ENCODE peak calls at places on chromosome 15, in ten cellular contexts. R is heart right ventricle; V is adrenal gland; M is left lung; O is aorta; N is kidney; P is fibroblast of lung; I is CD8-positive, alpha-beta T cell; X is ovary; Z is tibial nerve. G is an unnamed sample.
A peak's percentile ranks its signal among the peaks of the same experiment; 100 is the strongest.

GRCh38 chr15:93852761-93853160 is 378.6 kb upstream of the MCTP2 start:
- DNase-seq in R (no peak), V (no peak), M (no peak), O (no peak), N (no peak), P (no peak), I (no peak), X (no peak), Z (no peak), G (no peak)

GRCh38 chr15:90571063-90571541 is 41.4 kb downstream of the CRTC3 start:
- DNase-seq in R (no peak), V (peak; percentile 49), M (no peak), O (no peak), N (no peak), P (peak; percentile 21), I (no peak), X (no peak), Z (no peak), G (peak; percentile 86)

GRCh38 chr15:69862540-69862939 is 235.2 kb downstream of the TLE3 start:
- DNase-seq in R (no peak), V (no peak), M (no peak), O (no peak), N (no peak), P (no peak), I (no peak), X (no peak), Z (no peak), G (no peak)

GRCh38 chr15:59622289-59622688 is 10.7 kb downstream of the GCNT3 start:
- DNase-seq in R (no peak), V (no peak), M (no peak), O (no peak), N (no peak), P (peak; percentile 43), I (no peak), X (no peak), Z (no peak), G (no peak)

GRCh38 chr15:65942436-65942835 is 73.1 kb downstream of the RAB11A start:
- DNase-seq in R (no peak), V (no peak), M (no peak), O (no peak), N (no peak), P (peak; percentile 48), I (no peak), X (no peak), Z (no peak), G (no peak)

GRCh38 chr15:49627407-49627877 is 6.6 kb downstream of the DTWD1 start:
- DNase-seq in R (no peak), V (no peak), M (no peak), O (no peak), N (no peak), P (peak; percentile 96), I (no peak), X (no peak), Z (no peak), G (no peak)

GRCh38 chr15:88243895-88244787 is 12.4 kb downstream of the NTRK3 start:
- DNase-seq in R (no peak), V (no peak), M (no peak), O (no peak), N (peak; percentile 29), P (peak; percentile 17), I (no peak), X (no peak), Z (no peak), G (no peak)

GRCh38 chr15:69035205-69035917 is 20.9 kb downstream of the NOX5 start:
- DNase-seq in R (no peak), V (no peak), M (no peak), O (no peak), N (peak; percentile 82), P (no peak), I (no peak), X (no peak), Z (no peak), G (peak; percentile 2)

GRCh38 chr15:66462630-66463029 is 34.9 kb downstream of the SNAPC5 start:
- DNase-seq in R (no peak), V (no peak), M (no peak), O (no peak), N (no peak), P (no peak), I (no peak), X (no peak), Z (peak; percentile 16), G (no peak)

GRCh38 chr15:27692438-27692837 is 406.7 kb downstream of the OCA2 start:
- DNase-seq in R (no peak), V (no peak), M (no peak), O (no peak), N (no peak), P (no peak), I (no peak), X (no peak), Z (no peak), G (no peak)

DNA sequence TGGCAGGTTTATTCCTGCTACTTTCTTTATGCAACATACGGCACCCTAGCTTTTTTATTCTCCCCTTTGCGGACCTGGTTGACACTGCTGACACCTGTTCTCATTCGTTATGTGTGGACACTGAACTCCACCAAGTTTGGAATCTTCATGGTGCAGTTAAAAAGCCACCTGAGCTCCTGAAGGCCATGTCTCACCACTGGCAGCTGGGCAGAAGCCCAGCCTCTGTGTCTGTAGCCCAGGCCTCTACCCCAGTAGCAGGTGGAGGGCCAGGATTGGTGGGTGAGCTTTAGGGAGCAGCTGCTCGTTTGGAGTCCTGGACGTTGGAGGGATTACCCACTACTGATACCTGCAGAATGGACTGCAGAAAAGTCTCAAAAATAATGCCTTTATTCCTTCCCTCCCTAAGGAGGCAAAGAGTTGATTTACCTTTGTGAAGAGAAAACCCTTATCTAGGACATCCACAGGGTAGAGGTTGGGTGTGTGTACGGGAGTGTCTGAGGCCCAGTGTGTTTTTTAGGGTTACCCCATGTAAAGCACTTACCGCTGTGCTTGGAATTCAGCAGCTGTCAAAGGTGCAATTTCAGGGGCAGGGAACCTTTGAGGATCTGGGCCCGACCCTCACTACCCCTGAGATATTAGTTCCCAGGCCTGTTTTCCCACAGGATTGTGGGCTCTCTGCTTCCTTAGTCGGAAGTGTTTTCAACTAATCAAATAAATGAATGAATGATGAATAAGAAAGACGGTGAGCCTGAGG is 619 bp upstream of the CCNDBP1 start:
- DNase-seq in R (no peak), V (no peak), M (no peak), O (no peak), N (no peak), P (no peak), I (no peak), X (no peak), Z (no peak), G (no peak)
- H3K27ac ChIP-seq in R (peak overlapping the region; percentile 91), V (peak overlapping the region; percentile 88), M (peak overlapping the region; percentile 84), O (peak overlapping the region; percentile 39), N (no peak overlapping the region), P (no peak overlapping the region), I (peak overlapping the region; percentile 87), X (no peak overlapping the region), Z (peak overlapping the region; percentile 84), G (peak overlapping the region; percentile 96)

GRCh38 chr15:84857418-84858004 is 27.0 kb upstream of the SLC28A1 start:
- DNase-seq in R (no peak), V (no peak), M (peak; percentile 62), O (peak; percentile 73), N (no peak), P (no peak), I (no peak), X (no peak), Z (no peak), G (no peak)

GRCh38 chr15:84859651-84860050 is 24.8 kb upstream of the SLC28A1 start:
- DNase-seq in R (no peak), V (no peak), M (peak; percentile 71), O (no peak), N (peak; percentile 70), P (no peak), I (no peak), X (no peak), Z (no peak), G (no peak)

GRCh38 chr15:84856731-84857417 is 27.6 kb upstream of the SLC28A1 start:
- DNase-seq in R (no peak), V (no peak), M (peak; percentile 75), O (peak; percentile 54), N (no peak), P (no peak), I (no peak), X (no peak), Z (no peak), G (no peak)

GRCh38 chr15:84858231-84858630 is 26.2 kb upstream of the SLC28A1 start:
- DNase-seq in R (no peak), V (no peak), M (peak; percentile 61), O (peak; percentile 69), N (no peak), P (no peak), I (no peak), X (no peak), Z (no peak), G (no peak)

DNA sequence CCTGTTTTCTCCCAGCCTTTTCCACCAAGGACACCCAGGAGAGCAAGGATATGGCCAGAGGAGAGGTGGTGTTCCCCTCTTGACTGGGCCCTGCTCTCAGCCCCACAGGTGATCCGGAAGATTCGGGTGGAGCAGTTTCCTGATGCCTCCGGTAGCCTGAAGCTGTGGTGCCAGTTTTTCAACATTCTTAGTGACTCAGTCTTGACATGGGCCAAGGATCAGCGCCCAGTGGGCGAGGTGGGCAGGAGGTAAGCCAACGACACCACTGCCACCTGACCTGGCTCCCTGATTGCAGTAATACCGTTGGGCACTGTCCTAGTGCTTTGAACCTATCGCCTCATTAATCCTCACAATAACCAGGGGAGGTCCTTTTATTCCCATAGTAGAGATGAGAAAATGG is 25.3 kb upstream of the SLC28A1 start:
- DNase-seq in R (no peak), V (no peak), M (peak; percentile 74), O (no peak), N (peak; percentile 88), P (no peak), I (no peak), X (no peak), Z (no peak), G (no peak)
- H3K27ac ChIP-seq in R (peak overlapping the region; percentile 60), V (no peak overlapping the region), M (peak overlapping the region; percentile 54), O (no peak overlapping the region), N (no peak overlapping the region), P (no peak overlapping the region), I (no peak overlapping the region), X (no peak overlapping the region), Z (no peak overlapping the region), G (no peak overlapping the region)

GRCh38 chr15:39613861-39614260 is 33.0 kb downstream of the THBS1 start:
- DNase-seq in R (no peak), V (no peak), M (no peak), O (no peak), N (no peak), P (no peak), I (no peak), X (no peak), Z (no peak), G (no peak)
- H3K27ac ChIP-seq in R (no peak overlapping the region), V (no peak overlapping the region), M (no peak overlapping the region), O (no peak overlapping the region), N (no peak overlapping the region), P (no peak overlapping the region), I (no peak overlapping the region), X (no peak overlapping the region), Z (no peak overlapping the region), G (no peak overlapping the region)

DNA sequence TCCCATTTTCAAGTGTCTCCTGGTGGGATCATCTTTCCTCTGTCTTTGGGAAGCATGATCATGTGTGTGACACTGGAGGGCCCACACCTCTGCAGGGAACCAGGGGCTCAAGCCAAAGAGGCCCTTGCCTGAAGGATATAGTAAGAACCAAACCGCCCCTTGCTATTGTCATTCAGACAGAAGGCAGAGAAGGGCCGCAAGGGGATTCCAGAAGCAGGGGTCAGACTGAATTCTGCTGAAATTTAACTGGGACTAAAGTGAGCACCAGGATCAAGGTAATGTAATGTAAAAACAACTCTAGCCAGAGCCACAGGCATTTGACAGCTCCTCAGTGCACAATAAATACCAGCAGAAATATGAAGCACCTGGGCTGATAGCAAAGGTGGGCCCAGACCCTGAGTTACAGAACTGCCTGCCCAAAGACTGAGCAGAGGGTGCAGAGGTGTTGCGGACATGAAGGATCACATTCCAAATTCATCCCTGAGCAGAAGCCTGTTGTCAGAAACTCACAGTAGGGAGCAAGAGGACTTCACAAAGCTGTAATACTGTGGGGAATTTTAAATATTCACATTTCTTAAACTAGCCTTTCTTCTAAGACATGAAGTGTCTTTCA is 46.0 kb upstream of the RASGRF1 start:
- DNase-seq in R (no peak), V (no peak), M (no peak), O (no peak), N (no peak), P (no peak), I (no peak), X (no peak), Z (no peak), G (no peak)
- H3K27ac ChIP-seq in R (no peak overlapping the region), V (no peak overlapping the region), M (no peak overlapping the region), O (no peak overlapping the region), N (no peak overlapping the region), P (no peak overlapping the region), I (no peak overlapping the region), X (no peak overlapping the region), Z (no peak overlapping the region), G (no peak overlapping the region)

G was measured in right atrium auricular region.